ENCODE peak calls at places on chromosomes 7 and 10, in four cellular contexts. One of them, this sample, is unnamed.

GRCh38 chr7:98930921-98931320 is 52.6 kb downstream of the TRRAP start:
- DNase-seq in CD8-positive, alpha-beta T cell: no peak
- DNase-seq in CD8-positive, alpha-beta memory T cell: no peak
- DNase-seq in pancreas: no peak
- DNase-seq in this sample: no peak

GRCh38 chr7:157855452-157856213 is 518.8 kb downstream of the DNAJB6 start:
- DNase-seq in CD8-positive, alpha-beta T cell: no peak
- DNase-seq in CD8-positive, alpha-beta memory T cell: no peak
- DNase-seq in pancreas: no peak
- DNase-seq in this sample: no peak

GRCh38 chr7:51017576-51018535 is 235.2 kb upstream of the GRB10 start:
- DNase-seq in CD8-positive, alpha-beta T cell: no peak
- DNase-seq in CD8-positive, alpha-beta memory T cell: no peak
- DNase-seq in pancreas: no peak
- DNase-seq in this sample: no peak

GRCh38 chr10:101001225-101002035 is 1.8 kb downstream of the LZTS2 start:
- DNase-seq in CD8-positive, alpha-beta T cell: no peak
- DNase-seq in CD8-positive, alpha-beta memory T cell: no peak
- DNase-seq in pancreas: no peak
- DNase-seq in this sample: peak; percentile 85

GRCh38 chr10:49053053-49053997 is 62.0 kb downstream of the VSTM4 start:
- DNase-seq in CD8-positive, alpha-beta T cell: no peak
- DNase-seq in CD8-positive, alpha-beta memory T cell: no peak
- DNase-seq in pancreas: no peak
- DNase-seq in this sample: no peak

GRCh38 chr7:34821965-34822558 is 164.0 kb downstream of the NPSR1 start:
- DNase-seq in CD8-positive, alpha-beta T cell: no peak
- DNase-seq in CD8-positive, alpha-beta memory T cell: no peak
- DNase-seq in pancreas: no peak
- DNase-seq in this sample: no peak

GRCh38 chr10:28875535-28876208 is 198.4 kb downstream of the BAMBI start:
- DNase-seq in CD8-positive, alpha-beta T cell: no peak
- DNase-seq in CD8-positive, alpha-beta memory T cell: no peak
- DNase-seq in pancreas: no peak
- DNase-seq in this sample: no peak

GRCh38 chr10:70418229-70418628 is 14.3 kb downstream of the EIF4EBP2 start:
- DNase-seq in CD8-positive, alpha-beta T cell: no peak
- DNase-seq in CD8-positive, alpha-beta memory T cell: no peak
- DNase-seq in pancreas: no peak
- DNase-seq in this sample: no peak

GRCh38 chr10:30353851-30354250 is 4.8 kb upstream of the MTPAP start:
- DNase-seq in CD8-positive, alpha-beta T cell: no peak
- DNase-seq in CD8-positive, alpha-beta memory T cell: no peak
- DNase-seq in pancreas: no peak
- DNase-seq in this sample: no peak

GRCh38 chr10:33365871-33366411 is 31.5 kb upstream of the NRP1 start:
- DNase-seq in CD8-positive, alpha-beta T cell: no peak
- DNase-seq in CD8-positive, alpha-beta memory T cell: no peak
- DNase-seq in pancreas: no peak
- DNase-seq in this sample: no peak

GRCh38 chr10:35040761-35041501 is 49.2 kb downstream of the CUL2 start:
- DNase-seq in CD8-positive, alpha-beta T cell: no peak
- DNase-seq in CD8-positive, alpha-beta memory T cell: no peak
- DNase-seq in pancreas: no peak
- DNase-seq in this sample: no peak

GRCh38 chr10:104452977-104453376 is 99.3 kb downstream of the CFAP58 start:
- DNase-seq in CD8-positive, alpha-beta T cell: no peak
- DNase-seq in CD8-positive, alpha-beta memory T cell: no peak
- DNase-seq in pancreas: no peak
- DNase-seq in this sample: no peak

GRCh38 chr7:45196374-45196773 is 38.8 kb downstream of the RAMP3 start:
- DNase-seq in CD8-positive, alpha-beta T cell: no peak
- DNase-seq in CD8-positive, alpha-beta memory T cell: no peak
- DNase-seq in pancreas: no peak
- DNase-seq in this sample: no peak

GRCh38 chr10:114374141-114374791 is 30.0 kb downstream of the AFAP1L2 start:
- DNase-seq in CD8-positive, alpha-beta T cell: no peak
- DNase-seq in CD8-positive, alpha-beta memory T cell: no peak
- DNase-seq in pancreas: no peak
- DNase-seq in this sample: no peak

GRCh38 chr10:43913676-43914235 is 265.1 kb upstream of the ZNF32 start:
- DNase-seq in CD8-positive, alpha-beta T cell: no peak
- DNase-seq in CD8-positive, alpha-beta memory T cell: no peak
- DNase-seq in pancreas: no peak
- DNase-seq in this sample: no peak

GRCh38 chr7:100486753-100487446 is 3.2 kb downstream of the NYAP1 start:
- DNase-seq in CD8-positive, alpha-beta T cell: no peak
- DNase-seq in CD8-positive, alpha-beta memory T cell: no peak
- DNase-seq in pancreas: no peak
- DNase-seq in this sample: no peak

GRCh38 chr10:76868088-76868949 is 769.3 kb downstream of the KCNMA1 start:
- DNase-seq in CD8-positive, alpha-beta T cell: no peak
- DNase-seq in CD8-positive, alpha-beta memory T cell: no peak
- DNase-seq in pancreas: no peak
- DNase-seq in this sample: no peak

GRCh38 chr7:106464169-106464568 is 179.4 kb upstream of the NAMPT start:
- DNase-seq in CD8-positive, alpha-beta T cell: no peak
- DNase-seq in CD8-positive, alpha-beta memory T cell: no peak
- DNase-seq in pancreas: no peak
- DNase-seq in this sample: no peak

GRCh38 chr7:115249080-115249479 is 327.2 kb downstream of the MDFIC start:
- DNase-seq in CD8-positive, alpha-beta T cell: no peak
- DNase-seq in CD8-positive, alpha-beta memory T cell: no peak
- DNase-seq in pancreas: no peak
- DNase-seq in this sample: no peak

GRCh38 chr7:20288036-20288435 is 42.7 kb upstream of the ITGB8 start:
- DNase-seq in CD8-positive, alpha-beta T cell: no peak
- DNase-seq in CD8-positive, alpha-beta memory T cell: no peak
- DNase-seq in pancreas: no peak
- DNase-seq in this sample: no peak

GRCh38 chr10:29635711-29636144 is 957 bp upstream of the SVIL start:
- DNase-seq in CD8-positive, alpha-beta T cell: no peak
- DNase-seq in CD8-positive, alpha-beta memory T cell: no peak
- DNase-seq in pancreas: no peak
- DNase-seq in this sample: no peak

GRCh38 chr10:70887804-70888800 is at the start of gene PCBD1:
- DNase-seq in CD8-positive, alpha-beta T cell: peak; percentile 58
- DNase-seq in CD8-positive, alpha-beta memory T cell: peak; percentile 63
- DNase-seq in pancreas: peak; percentile 94
- DNase-seq in this sample: peak; percentile 22

GRCh38 chr10:11863353-11864105 is 40.4 kb downstream of the PROSER2 start:
- DNase-seq in CD8-positive, alpha-beta T cell: peak; percentile 47
- DNase-seq in CD8-positive, alpha-beta memory T cell: peak; percentile 12
- DNase-seq in pancreas: no peak
- DNase-seq in this sample: no peak

GRCh38 chr7:1818581-1819200 is 148.6 kb downstream of the ELFN1 start:
- DNase-seq in CD8-positive, alpha-beta T cell: no peak
- DNase-seq in CD8-positive, alpha-beta memory T cell: no peak
- DNase-seq in pancreas: no peak
- DNase-seq in this sample: no peak

GRCh38 chr7:108307246-108307982 is 148.8 kb downstream of the NRCAM start:
- DNase-seq in CD8-positive, alpha-beta T cell: no peak
- DNase-seq in CD8-positive, alpha-beta memory T cell: no peak
- DNase-seq in pancreas: no peak
- DNase-seq in this sample: no peak

GRCh38 chr7:112414855-112415490 is 35.3 kb upstream of the IFRD1 start:
- DNase-seq in CD8-positive, alpha-beta T cell: no peak
- DNase-seq in CD8-positive, alpha-beta memory T cell: no peak
- DNase-seq in pancreas: no peak
- DNase-seq in this sample: no peak

GRCh38 chr7:106757846-106758245 is 96.9 kb upstream of the CCDC71L start:
- DNase-seq in CD8-positive, alpha-beta T cell: no peak
- DNase-seq in CD8-positive, alpha-beta memory T cell: no peak
- DNase-seq in pancreas: no peak
- DNase-seq in this sample: no peak

GRCh38 chr10:29254123-29255046 is 34.5 kb upstream of the LYZL1 start:
- DNase-seq in CD8-positive, alpha-beta T cell: no peak
- DNase-seq in CD8-positive, alpha-beta memory T cell: no peak
- DNase-seq in pancreas: no peak
- DNase-seq in this sample: no peak

GRCh38 chr10:80509403-80510161 is 28.1 kb upstream of the SH2D4B start:
- DNase-seq in CD8-positive, alpha-beta T cell: no peak
- DNase-seq in CD8-positive, alpha-beta memory T cell: no peak
- DNase-seq in pancreas: no peak
- DNase-seq in this sample: no peak
- H3K4me3 ChIP-seq in CD8-positive, alpha-beta T cell: no peak overlapping the region
- H3K4me3 ChIP-seq in CD8-positive, alpha-beta memory T cell: no peak overlapping the region
- H3K4me3 ChIP-seq in pancreas: no peak overlapping the region
- H3K4me3 ChIP-seq in this sample: no peak overlapping the region

GRCh38 chr7:128742206-128742605 is 3.0 kb downstream of the CALU start:
- DNase-seq in CD8-positive, alpha-beta T cell: no peak
- DNase-seq in CD8-positive, alpha-beta memory T cell: no peak
- DNase-seq in pancreas: no peak
- DNase-seq in this sample: no peak

GRCh38 chr7:128740996-128741395 is 1.8 kb downstream of the CALU start:
- DNase-seq in CD8-positive, alpha-beta T cell: no peak
- DNase-seq in CD8-positive, alpha-beta memory T cell: no peak
- DNase-seq in pancreas: no peak
- DNase-seq in this sample: no peak

GRCh38 chr7:128741491-128741890 is 2.3 kb downstream of the CALU start:
- DNase-seq in CD8-positive, alpha-beta T cell: no peak
- DNase-seq in CD8-positive, alpha-beta memory T cell: no peak
- DNase-seq in pancreas: no peak
- DNase-seq in this sample: no peak

GRCh38 chr7:128744366-128744905 is 5.3 kb downstream of the CALU start:
- DNase-seq in CD8-positive, alpha-beta T cell: no peak
- DNase-seq in CD8-positive, alpha-beta memory T cell: no peak
- DNase-seq in pancreas: no peak
- DNase-seq in this sample: no peak

DNA sequence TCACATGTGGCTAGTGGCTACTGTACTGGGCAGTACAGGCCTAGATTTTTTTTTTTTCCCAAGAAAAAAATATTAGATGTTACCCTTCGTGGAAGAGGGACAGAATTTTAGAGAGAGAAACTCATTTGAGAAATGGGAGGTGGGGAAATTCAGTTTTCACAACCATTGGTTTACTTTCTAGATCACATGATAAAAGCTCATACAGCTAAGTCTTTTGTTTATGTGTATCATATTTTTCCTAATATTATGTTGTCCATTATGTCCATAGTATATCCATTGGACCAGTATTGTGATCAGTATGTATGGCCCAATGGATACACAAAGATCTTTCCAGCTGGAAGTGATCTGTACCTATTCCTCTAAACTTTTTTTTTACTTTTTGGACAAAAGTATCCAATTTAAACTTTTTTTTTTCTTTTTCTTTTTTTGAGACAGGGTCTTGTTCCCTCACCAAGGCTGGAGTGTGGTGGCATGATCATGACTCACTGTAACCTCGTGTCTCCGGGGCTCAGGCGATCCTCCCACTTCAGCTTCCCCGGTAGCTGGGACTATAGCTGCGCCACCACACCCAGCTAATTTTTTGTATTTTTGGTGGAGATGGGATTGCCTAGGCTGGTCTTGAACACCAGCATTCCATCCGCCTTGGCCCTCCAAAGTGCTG is 4.1 kb downstream of the CALU start:
- DNase-seq in CD8-positive, alpha-beta T cell: no peak
- DNase-seq in CD8-positive, alpha-beta memory T cell: no peak
- DNase-seq in pancreas: no peak
- DNase-seq in this sample: no peak
- H3K4me1 ChIP-seq in CD8-positive, alpha-beta T cell: peaks cover 17% of the 10 kb centered on the region
- H3K4me1 ChIP-seq in CD8-positive, alpha-beta memory T cell: peaks cover 23% of the 10 kb centered on the region
- H3K4me1 ChIP-seq in pancreas: peaks cover 19% of the 10 kb centered on the region
- H3K4me1 ChIP-seq in this sample: peaks cover 33% of the 10 kb centered on the region

DNA sequence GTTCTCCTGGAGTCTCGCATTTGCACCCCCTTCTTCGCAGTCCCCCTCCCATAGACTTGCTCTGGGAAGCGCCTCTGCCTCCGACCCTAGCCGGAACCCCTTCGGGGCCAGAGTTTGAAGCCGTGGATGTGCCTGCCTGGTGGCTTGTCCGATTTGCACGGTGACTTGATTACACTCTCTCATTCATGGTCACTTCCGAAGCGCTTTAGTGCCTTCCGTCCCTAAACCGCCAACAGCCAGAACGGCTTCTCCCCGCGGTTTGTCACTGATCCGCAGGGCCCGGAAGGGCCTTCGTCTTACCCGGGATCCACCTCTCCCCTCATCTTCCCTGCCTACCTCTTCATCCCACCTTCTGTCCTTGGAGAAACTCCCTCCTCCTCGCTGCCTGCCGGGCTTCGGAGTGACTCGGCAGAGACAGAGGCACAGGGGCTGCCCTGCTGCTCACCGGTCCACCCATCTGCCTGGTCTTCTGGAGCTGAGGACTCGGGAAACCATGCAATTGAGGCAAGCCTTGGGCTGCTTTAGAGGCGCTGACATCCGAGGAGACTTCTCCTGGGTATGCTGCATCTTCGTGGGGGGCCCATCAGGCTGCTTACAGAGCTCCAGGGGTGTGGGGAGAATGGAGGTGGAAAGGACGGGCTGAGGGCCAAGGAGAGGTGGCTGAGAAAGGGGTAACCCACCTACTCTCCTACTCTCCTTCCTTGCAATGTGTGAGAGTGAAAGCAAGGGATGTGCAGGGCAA is 847 bp upstream of the HOXA11 start:
- DNase-seq in CD8-positive, alpha-beta T cell: no peak
- DNase-seq in CD8-positive, alpha-beta memory T cell: no peak
- DNase-seq in pancreas: peak; percentile 51
- DNase-seq in this sample: no peak
- H3K4me3 ChIP-seq in CD8-positive, alpha-beta T cell: peak overlapping the region; percentile 40
- H3K4me3 ChIP-seq in CD8-positive, alpha-beta memory T cell: no peak overlapping the region
- H3K4me3 ChIP-seq in pancreas: no peak overlapping the region
- H3K4me3 ChIP-seq in this sample: peak overlapping the region; percentile 68

GRCh38 chr10:62047240-62047897 is 145.9 kb downstream of the ARID5B start:
- DNase-seq in CD8-positive, alpha-beta T cell: no peak
- DNase-seq in CD8-positive, alpha-beta memory T cell: no peak
- DNase-seq in pancreas: no peak
- DNase-seq in this sample: no peak

GRCh38 chr10:62049815-62050626 is 148.5 kb downstream of the ARID5B start:
- DNase-seq in CD8-positive, alpha-beta T cell: no peak
- DNase-seq in CD8-positive, alpha-beta memory T cell: no peak
- DNase-seq in pancreas: no peak
- DNase-seq in this sample: no peak

GRCh38 chr10:62047960-62048383 is 146.5 kb downstream of the ARID5B start:
- DNase-seq in CD8-positive, alpha-beta T cell: no peak
- DNase-seq in CD8-positive, alpha-beta memory T cell: peak; percentile 3
- DNase-seq in pancreas: no peak
- DNase-seq in this sample: no peak

GRCh38 chr10:62048919-62049636 is 147.6 kb downstream of the ARID5B start:
- DNase-seq in CD8-positive, alpha-beta T cell: peak; percentile 26
- DNase-seq in CD8-positive, alpha-beta memory T cell: peak; percentile 53
- DNase-seq in pancreas: peak; percentile 71
- DNase-seq in this sample: peak; percentile 91

GRCh38 chr10:62048473-62048872 is 147.0 kb downstream of the ARID5B start:
- DNase-seq in CD8-positive, alpha-beta T cell: no peak
- DNase-seq in CD8-positive, alpha-beta memory T cell: no peak
- DNase-seq in pancreas: no peak
- DNase-seq in this sample: no peak
- H3K4me1 ChIP-seq in CD8-positive, alpha-beta T cell: peaks cover 47% of the 10 kb centered on the region
- H3K4me1 ChIP-seq in CD8-positive, alpha-beta memory T cell: peaks cover 92% of the 10 kb centered on the region
- H3K4me1 ChIP-seq in pancreas: peaks cover 7% of the 10 kb centered on the region
- H3K4me1 ChIP-seq in this sample: peaks cover 74% of the 10 kb centered on the region

GRCh38 chr7:101754432-101755159 is 62.8 kb upstream of the CUX1 start:
- DNase-seq in CD8-positive, alpha-beta T cell: no peak
- DNase-seq in CD8-positive, alpha-beta memory T cell: no peak
- DNase-seq in pancreas: no peak
- DNase-seq in this sample: no peak
- H3K4me3 ChIP-seq in CD8-positive, alpha-beta T cell: peak overlapping the region; percentile 60
- H3K4me3 ChIP-seq in CD8-positive, alpha-beta memory T cell: peak overlapping the region; percentile 29
- H3K4me3 ChIP-seq in pancreas: no peak overlapping the region
- H3K4me3 ChIP-seq in this sample: peak overlapping the region; percentile 73

This sample was measured in thoracic aorta.